ENCODE peak calls at places on chromosomes 1 and 21, in four cellular contexts. S, Q, R and M are unnamed samples.

GRCh38 chr21:17829472-17829871 is 10.3 kb upstream of the C21orf91 start:
- DNase-seq in S (peak), Q (no peak), R (no peak), M (peak)

GRCh38 chr1:212749924-212750535 is 41.5 kb downstream of the NSL1 start:
- DNase-seq in S (peak), Q (peak), R (no peak), M (peak)

GRCh38 chr1:76140227-76140626 is 65.7 kb downstream of the ST6GALNAC3 start:
- DNase-seq in S (no peak), Q (no peak), R (peak), M (no peak)

GRCh38 chr1:226816585-226816984 is 53.8 kb upstream of the PSEN2 start:
- DNase-seq in S (peak), Q (no peak), R (no peak), M (peak)

GRCh38 chr1:120179420-120180348 is 3.4 kb upstream of the SEC22B start:
- DNase-seq in S (peak), Q (peak), R (peak), M (peak)

GRCh38 chr1:83901547-83902155 is 97.3 kb downstream of the TTLL7 start:
- DNase-seq in S (peak), Q (no peak), R (no peak), M (peak)

GRCh38 chr1:224644553-224645154 is 28.5 kb downstream of the CNIH3 start:
- DNase-seq in S (peak), Q (peak), R (peak), M (peak)

GRCh38 chr21:35107520-35107919 is 58.4 kb upstream of the RUNX1 start:
- DNase-seq in S (no peak), Q (no peak), R (no peak), M (no peak)

GRCh38 chr1:100308777-100309176 is 42.8 kb downstream of the RTCA start:
- DNase-seq in S (peak), Q (no peak), R (no peak), M (peak)

GRCh38 chr1:65168867-65169266 is 20.9 kb downstream of the AK4 start:
- DNase-seq in S (no peak), Q (no peak), R (no peak), M (no peak)

GRCh38 chr1:14924455-14925325 is 228.9 kb upstream of the TMEM51 start:
- DNase-seq in S (peak), Q (no peak), R (no peak), M (peak)

GRCh38 chr1:67441183-67441582 is 11.0 kb upstream of the SERBP1 start:
- DNase-seq in S (peak), Q (peak), R (no peak), M (peak)

GRCh38 chr1:197890936-197891335 is 11.5 kb upstream of the C1orf53 start:
- DNase-seq in S (no peak), Q (no peak), R (no peak), M (no peak)

GRCh38 chr1:15506831-15507230 is 17.2 kb downstream of the CASP9 start:
- DNase-seq in S (no peak), Q (no peak), R (no peak), M (no peak)

GRCh38 chr1:182662121-182662890 is 22.1 kb downstream of the RGS8 start:
- DNase-seq in S (peak), Q (peak), R (peak), M (no peak)

GRCh38 chr1:41286992-41287391 is 44.9 kb upstream of the SCMH1 start:
- DNase-seq in S (peak), Q (no peak), R (no peak), M (no peak)

GRCh38 chr1:26358411-26359384 is 4.8 kb upstream of the CRYBG2 start:
- DNase-seq in S (no peak), Q (no peak), R (no peak), M (no peak)

GRCh38 chr1:27099904-27100796 is 54.8 kb downstream of the SLC9A1 start:
- DNase-seq in S (peak), Q (no peak), R (no peak), M (peak)

GRCh38 chr1:228342627-228343210 is 63.9 kb downstream of the TRIM11 start:
- DNase-seq in S (no peak), Q (no peak), R (no peak), M (no peak)

GRCh38 chr1:94258873-94259331 is 21.5 kb upstream of the ARHGAP29 start:
- DNase-seq in S (peak), Q (no peak), R (no peak), M (peak)

GRCh38 chr1:2880812-2881295 is 79.4 kb upstream of the TTC34 start:
- DNase-seq in S (no peak), Q (no peak), R (no peak), M (no peak)

GRCh38 chr1:100445565-100445964 is 92.4 kb upstream of the GPR88 start:
- DNase-seq in S (no peak), Q (no peak), R (no peak), M (no peak)

GRCh38 chr1:224565186-224565585 is 50.9 kb upstream of the CNIH3 start:
- DNase-seq in S (peak), Q (peak), R (no peak), M (peak)

GRCh38 chr21:38785483-38785882 is 20.2 kb upstream of the ETS2 start:
- DNase-seq in S (no peak), Q (no peak), R (no peak), M (no peak)

GRCh38 chr1:41783189-41783639 is 135.5 kb downstream of the HIVEP3 start:
- DNase-seq in S (peak), Q (peak), R (no peak), M (peak)

GRCh38 chr1:56578664-56578962 is 750 bp downstream of the PLPP3 start:
- DNase-seq in S (no peak), Q (no peak), R (no peak), M (no peak)

GRCh38 chr1:41380979-41381690 is 19.9 kb downstream of the FOXO6 start:
- DNase-seq in S (no peak), Q (no peak), R (no peak), M (no peak)

GRCh38 chr21:35195232-35195631 is 146.1 kb upstream of the RUNX1 start:
- DNase-seq in S (peak), Q (no peak), R (no peak), M (peak)

GRCh38 chr1:2412395-2412772 is at the start of gene PEX10:
- DNase-seq in S (peak), Q (peak), R (peak), M (peak)

GRCh38 chr1:80447533-80447932 is 1353.2 kb upstream of the ADGRL2 start:
- DNase-seq in S (no peak), Q (no peak), R (no peak), M (no peak)

GRCh38 chr21:39037807-39038405 is 145.3 kb downstream of the PSMG1 start:
- DNase-seq in S (peak), Q (no peak), R (peak), M (peak)

GRCh38 chr1:67735806-67736627 is 51.0 kb downstream of the GADD45A start:
- DNase-seq in S (peak), Q (peak), R (no peak), M (peak)

GRCh38 chr1:177833631-177834030 is 136.2 kb downstream of the SEC16B start:
- DNase-seq in S (no peak), Q (no peak), R (no peak), M (no peak)

GRCh38 chr1:39196244-39197215 is 8.0 kb upstream of the MACF1 start:
- DNase-seq in S (peak), Q (peak), R (no peak), M (peak)

GRCh38 chr1:19450811-19451564 is 34.4 kb downstream of the CAPZB start:
- DNase-seq in S (peak), Q (no peak), R (no peak), M (peak)

GRCh38 chr1:74266001-74266400 is 30.8 kb downstream of the TNNI3K start:
- DNase-seq in S (no peak), Q (peak), R (no peak), M (no peak)

GRCh38 chr1:20634594-20635084 is 1.4 kb downstream of the PINK1 start:
- DNase-seq in S (peak), Q (no peak), R (peak), M (peak)